ENCODE peak calls at places on chromosomes 2 and 18, in nine cellular contexts. Y is kidney; V is fibroblast of lung; R is Karpas-422; X is CD8-positive, alpha-beta memory T cell; T is aorta; W is CD4-positive, CD25-positive, alpha-beta regulatory T cell; H is endothelial cell of umbilical vein; C is A549. Q is an unnamed sample. For H3K4me1, the result is how much of the 10 kb centered on the place peaks cover.

GRCh38 chr2:118442949-118443348 is 354.7 kb downstream of the INSIG2 start:
- DNase-seq in X (no peak), C (no peak), T (no peak), R (no peak), Y (no peak), H (no peak), W (no peak), V (no peak), Q (no peak)

GRCh38 chr18:13308369-13308768 is 89.8 kb downstream of the LDLRAD4 start:
- DNase-seq in T (no peak), Y (no peak), C (no peak), V (no peak), W (no peak), R (no peak), H (no peak), X (peak), Q (no peak)

GRCh38 chr2:231925303-231926179 is 655 bp downstream of the NPPC start:
- DNase-seq in H (peak), X (peak), W (peak), Y (peak), V (peak), R (peak), T (peak), C (peak), Q (peak)

GRCh38 chr2:235669983-235670962 is 176.4 kb downstream of the AGAP1 start:
- DNase-seq in Y (peak), H (peak), W (no peak), X (no peak), V (peak), C (peak), R (no peak), T (peak), Q (no peak)

GRCh38 chr18:23189768-23190661 is 54.7 kb downstream of the CABLES1 start:
- DNase-seq in C (no peak), T (no peak), H (no peak), W (no peak), R (no peak), Y (no peak), V (no peak), X (no peak), Q (no peak)

GRCh38 chr2:182716665-182716990 is 571 bp downstream of the DNAJC10 start:
- DNase-seq in W (no peak), X (no peak), V (no peak), C (no peak), Y (no peak), H (no peak), R (no peak), T (no peak), Q (peak)

GRCh38 chr2:151289972-151290335 is 486 bp upstream of the NMI start:
- DNase-seq in Y (no peak), W (no peak), T (no peak), H (no peak), C (peak), V (peak), X (no peak), R (peak), Q (peak)

GRCh38 chr18:904135-905090 is at the start of gene ADCYAP1:
- DNase-seq in X (no peak), Y (no peak), H (no peak), C (peak), V (no peak), T (no peak), R (no peak), W (no peak), Q (no peak)

GRCh38 chr2:231646471-231646870 is 53.8 kb downstream of the TEX44 start:
- DNase-seq in W (no peak), X (no peak), Y (no peak), C (peak), V (no peak), T (no peak), R (no peak), H (no peak), Q (no peak)

DNA sequence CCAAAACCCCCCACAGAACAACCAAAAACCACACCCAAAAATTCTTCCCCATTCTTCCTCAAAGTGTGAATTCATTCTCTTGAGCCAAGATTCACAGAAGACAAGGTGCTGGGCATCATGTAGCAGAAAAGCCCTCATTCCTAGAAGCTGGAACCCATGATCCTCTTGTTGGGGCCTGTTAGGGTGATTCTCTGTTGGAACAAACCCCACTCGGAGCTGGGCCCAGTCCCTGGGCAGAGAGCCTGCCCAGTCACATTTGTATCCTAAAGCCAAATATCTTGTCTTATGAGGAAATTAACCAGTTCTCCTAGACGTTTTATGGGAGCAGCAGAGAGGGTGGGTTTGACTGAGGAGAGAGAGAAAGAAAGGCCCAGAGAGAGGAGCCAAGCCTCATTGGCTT is 22.8 kb upstream of the VPS4B start:
- DNase-seq in H (no peak), T (no peak), R (no peak), W (no peak), Y (no peak), C (no peak), X (no peak), V (no peak), Q (no peak)
- H3K4me3 ChIP-seq in H (no peak), T (no peak), R (no peak), W (no peak), Y (no peak), C (no peak), X (no peak), V (no peak), Q (no peak)

DNA sequence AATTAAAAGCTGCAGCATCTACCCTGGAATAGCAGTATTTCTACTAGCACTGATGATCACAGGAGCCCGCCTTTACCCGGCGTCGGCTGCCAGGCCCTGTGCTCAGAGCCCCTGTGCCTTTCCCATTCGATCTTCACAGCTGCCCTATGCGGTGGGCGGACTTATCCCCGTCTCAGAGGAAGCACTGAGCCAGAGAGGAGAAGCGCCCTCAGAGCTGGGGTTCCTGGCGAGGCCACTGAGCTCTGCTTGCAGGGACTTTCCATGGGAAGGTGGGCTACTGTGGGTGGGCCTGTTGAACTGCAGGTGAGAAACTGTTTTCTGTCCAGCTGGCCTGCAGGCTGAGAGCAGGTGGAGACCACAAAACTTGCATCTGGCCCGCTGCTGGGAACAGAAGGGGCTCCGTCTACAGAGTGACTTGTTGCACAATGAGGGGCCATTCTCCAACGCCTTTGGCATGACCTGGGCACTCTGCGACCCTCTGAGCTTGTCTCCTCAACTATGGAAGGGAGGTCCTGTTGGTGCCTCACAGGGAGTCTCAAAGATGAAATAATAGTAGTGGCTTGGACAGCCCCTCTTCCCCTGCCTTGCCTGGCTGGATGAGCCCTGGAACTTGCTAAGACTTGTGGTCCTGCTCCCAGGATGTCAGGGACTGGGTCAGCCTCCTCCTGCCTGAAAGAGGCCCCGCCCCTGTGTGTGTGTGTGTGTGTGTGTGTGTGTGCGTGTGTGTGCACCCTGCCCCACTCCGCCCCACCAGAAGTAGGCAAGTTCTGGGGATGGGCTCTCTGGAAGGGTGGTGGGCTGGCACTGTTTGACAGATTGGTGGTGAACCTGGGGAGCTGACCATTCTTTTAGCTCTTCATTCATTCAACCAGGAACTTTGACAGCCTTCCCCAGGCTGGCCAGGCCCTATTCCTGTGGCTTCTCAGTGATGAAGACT is 32.7 kb downstream of the GLI2 start:
- DNase-seq in Y (peak), C (peak), V (no peak), X (no peak), W (no peak), R (no peak), T (peak), H (no peak), Q (no peak)
- H3K4me1 ChIP-seq in Y (under half), C (half or more), V (half or more), X (under half), W (under half), R (under half), T (under half), H (under half), Q (under half)

GRCh38 chr2:38073211-38074005 is 2.5 kb downstream of the CYP1B1 start:
- DNase-seq in H (no peak), X (no peak), V (no peak), Y (peak), R (no peak), C (peak), T (no peak), W (peak), Q (no peak)
- H3K4me3 ChIP-seq in H (no peak), X (no peak), V (peak), Y (peak), R (no peak), C (peak), T (no peak), W (no peak), Q (no peak)

DNA sequence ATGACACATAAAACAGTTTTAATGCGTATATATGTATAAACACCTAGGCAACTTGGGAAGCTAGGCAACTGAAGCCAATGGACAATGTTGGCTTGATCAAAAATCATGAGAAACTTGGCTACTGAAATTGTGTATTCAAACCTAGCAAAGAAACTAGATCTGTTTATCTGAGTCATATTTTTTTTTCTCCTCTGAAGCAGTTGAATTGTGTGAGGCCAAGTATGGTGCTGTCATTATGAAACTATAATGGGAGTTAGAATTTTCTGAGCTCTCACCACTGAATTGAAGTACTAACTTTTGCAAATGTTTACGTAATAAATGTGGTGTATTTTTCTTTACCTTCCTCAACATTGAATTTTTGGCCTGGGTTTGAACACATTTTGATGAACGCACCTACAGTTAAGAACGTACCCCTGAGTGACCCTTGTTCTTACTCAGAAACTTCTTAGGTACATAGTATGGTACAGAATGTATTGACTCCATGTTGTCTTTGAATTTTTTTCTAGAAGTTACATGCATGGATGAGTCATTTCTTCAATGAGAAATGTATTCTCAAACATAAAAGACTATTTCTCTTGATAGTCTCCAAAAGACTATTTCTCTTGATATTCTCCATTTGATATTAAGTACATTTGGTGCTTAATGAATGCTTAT is 23.8 kb downstream of the CD28 start:
- DNase-seq in H (no peak), X (no peak), R (no peak), Y (no peak), W (peak), V (peak), T (no peak), C (no peak), Q (no peak)
- H3K4me1 ChIP-seq in H (under half), X (half or more), R (under half), Y (under half), W (half or more), V (under half), T (under half), C (under half), Q (under half)

GRCh38 chr18:58511306-58511705 is 117.6 kb downstream of the ALPK2 start:
- DNase-seq in C (no peak), V (no peak), X (no peak), R (no peak), T (no peak), W (no peak), Y (no peak), H (no peak), Q (no peak)
- H3K4me3 ChIP-seq in C (no peak), V (no peak), X (no peak), R (no peak), T (no peak), W (no peak), Y (no peak), H (no peak), Q (no peak)

GRCh38 chr2:7108792-7109557 is 191.8 kb downstream of the RNF144A start:
- DNase-seq in R (no peak), C (no peak), W (no peak), H (no peak), X (no peak), T (no peak), V (no peak), Y (no peak), Q (no peak)
- H3K4me1 ChIP-seq in R (under half), C (under half), W (under half), H (under half), X (under half), T (under half), V (under half), Y (under half), Q (under half)

GRCh38 chr2:28956415-28956826 is 24.7 kb upstream of the TOGARAM2 start:
- DNase-seq in R (peak), C (no peak), W (peak), Y (no peak), X (peak), T (no peak), H (no peak), V (peak), Q (peak)
- H3K4me3 ChIP-seq in R (peak), C (no peak), W (no peak), Y (no peak), X (peak), T (no peak), H (no peak), V (peak), Q (peak)

GRCh38 chr18:70421471-70421870 is 132.6 kb downstream of the SOCS6 start:
- DNase-seq in C (peak), H (peak), T (no peak), Y (no peak), X (no peak), V (no peak), W (no peak), R (no peak), Q (no peak)

GRCh38 chr18:70423988-70424387 is 135.1 kb downstream of the SOCS6 start:
- DNase-seq in X (no peak), W (no peak), Y (no peak), T (no peak), H (no peak), R (no peak), V (no peak), C (no peak), Q (no peak)

GRCh38 chr18:70423120-70423519 is 134.3 kb downstream of the SOCS6 start:
- DNase-seq in W (no peak), C (no peak), T (no peak), H (peak), X (no peak), V (no peak), Y (no peak), R (no peak), Q (no peak)

GRCh38 chr18:70420151-70420898 is 131.5 kb downstream of the SOCS6 start:
- DNase-seq in C (peak), H (peak), W (no peak), Y (no peak), R (no peak), V (peak), T (no peak), X (no peak), Q (no peak)

GRCh38 chr18:70422061-70422965 is 133.5 kb downstream of the SOCS6 start:
- DNase-seq in C (peak), R (peak), Y (peak), W (no peak), X (no peak), H (peak), T (peak), V (peak), Q (no peak)
- H3K4me1 ChIP-seq in C (half or more), R (under half), Y (under half), W (under half), X (under half), H (under half), T (under half), V (under half), Q (under half)

DNA sequence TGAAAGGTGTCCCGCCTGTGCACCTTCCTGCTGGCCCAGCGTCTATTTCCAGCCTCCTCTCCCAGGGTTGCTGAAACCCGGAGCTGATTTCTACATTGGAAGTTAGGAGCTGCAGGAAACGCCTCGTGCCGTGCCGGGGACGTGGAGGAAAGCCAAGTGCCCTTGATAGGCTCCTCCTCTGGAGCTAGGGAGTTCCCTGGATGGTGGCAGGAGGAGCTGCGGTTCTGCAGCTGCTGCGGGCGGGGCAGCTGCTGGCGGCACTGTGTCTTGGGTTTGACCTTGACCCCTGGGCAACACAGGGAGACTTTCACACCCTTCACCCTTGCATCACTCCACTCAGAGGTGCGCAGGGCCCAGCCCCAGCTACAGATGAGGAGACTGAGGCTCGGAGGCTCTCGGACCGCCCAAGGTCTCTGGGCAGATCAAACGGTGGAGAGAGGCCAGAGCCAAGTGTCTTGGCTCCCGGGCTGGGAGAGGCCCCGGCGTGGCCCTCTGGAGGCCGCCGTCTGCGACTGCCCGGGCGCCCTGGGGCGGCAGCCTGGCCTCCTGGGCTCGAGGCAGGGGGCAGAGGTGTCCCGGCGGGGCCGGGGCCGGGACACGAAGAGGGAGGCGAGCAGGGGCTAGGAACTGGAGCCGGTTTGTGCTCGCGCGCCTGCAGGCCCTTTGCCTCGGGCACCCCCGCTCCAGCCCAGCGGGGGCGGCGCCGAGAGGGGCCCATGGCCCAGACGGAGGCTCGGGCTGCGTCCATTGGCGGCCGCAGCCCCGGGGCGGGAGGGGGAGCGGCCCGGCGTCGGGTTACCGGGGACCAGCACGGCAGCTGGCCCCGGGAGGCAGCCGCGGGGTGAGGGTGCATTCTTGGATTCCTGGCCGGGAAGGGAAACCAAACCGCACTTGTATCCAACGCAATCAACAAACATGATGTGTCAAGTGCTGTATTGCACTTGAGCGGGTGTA is 129.7 kb upstream of the SLC1A4 start:
- DNase-seq in Y (peak), T (peak), V (peak), R (peak), C (peak), X (no peak), H (peak), W (no peak), Q (peak)
- H3K4me3 ChIP-seq in Y (peak), T (peak), V (no peak), R (peak), C (peak), X (no peak), H (peak), W (no peak), Q (peak)